ENCODE peak calls at places on chromosomes 2 and 18, in five cellular contexts. One of them, this sample, is unnamed.

GRCh38 chr2:166343467-166343866 is 32.3 kb downstream of the SCN9A start:
- DNase-seq in HepG2: no peak
- DNase-seq in GM12878: no peak
- DNase-seq in K562: no peak
- DNase-seq in SK-N-SH: no peak
- DNase-seq in this sample: no peak

GRCh38 chr2:98454500-98455235 is 10.0 kb downstream of the INPP4A start:
- DNase-seq in HepG2: no peak
- DNase-seq in K562: peak
- DNase-seq in SK-N-SH: no peak
- DNase-seq in GM12878: no peak
- DNase-seq in this sample: peak

GRCh38 chr18:3541549-3542386 is 91.8 kb downstream of the TGIF1 start:
- DNase-seq in HepG2: no peak
- DNase-seq in K562: no peak
- DNase-seq in SK-N-SH: no peak
- DNase-seq in GM12878: peak
- DNase-seq in this sample: no peak

GRCh38 chr2:176484838-176485237 is 215.6 kb downstream of the MTX2 start:
- DNase-seq in GM12878: no peak
- DNase-seq in K562: no peak
- DNase-seq in SK-N-SH: no peak
- DNase-seq in HepG2: no peak
- DNase-seq in this sample: no peak

GRCh38 chr18:58117685-58118403 is 73.8 kb downstream of the NEDD4L start:
- DNase-seq in SK-N-SH: no peak
- DNase-seq in HepG2: peak
- DNase-seq in GM12878: no peak
- DNase-seq in K562: peak
- DNase-seq in this sample: no peak

GRCh38 chr2:232549655-232550350 is 554 bp downstream of the TIGD1 start:
- DNase-seq in K562: peak
- DNase-seq in HepG2: no peak
- DNase-seq in SK-N-SH: no peak
- DNase-seq in GM12878: no peak
- DNase-seq in this sample: no peak

GRCh38 chr18:45755936-45756335 is 32.0 kb downstream of the SLC14A1 start:
- DNase-seq in HepG2: no peak
- DNase-seq in GM12878: no peak
- DNase-seq in K562: no peak
- DNase-seq in SK-N-SH: no peak
- DNase-seq in this sample: no peak

GRCh38 chr18:78743078-78743477 is 236.5 kb upstream of the SALL3 start:
- DNase-seq in K562: no peak
- DNase-seq in HepG2: no peak
- DNase-seq in GM12878: no peak
- DNase-seq in SK-N-SH: no peak
- DNase-seq in this sample: no peak

GRCh38 chr2:9467687-9468086 is 6.7 kb upstream of the IAH1 start:
- DNase-seq in HepG2: no peak
- DNase-seq in K562: no peak
- DNase-seq in GM12878: no peak
- DNase-seq in SK-N-SH: no peak
- DNase-seq in this sample: no peak

GRCh38 chr2:38750011-38750792 is 959 bp downstream of the SRSF7 start:
- DNase-seq in SK-N-SH: peak
- DNase-seq in HepG2: no peak
- DNase-seq in GM12878: no peak
- DNase-seq in K562: peak
- DNase-seq in this sample: peak

GRCh38 chr2:231134910-231135650 is 10.2 kb upstream of the HTR2B start:
- DNase-seq in GM12878: no peak
- DNase-seq in SK-N-SH: no peak
- DNase-seq in HepG2: no peak
- DNase-seq in K562: no peak
- DNase-seq in this sample: no peak

GRCh38 chr2:96912356-96913116 is 42.7 kb upstream of the SEMA4C start:
- DNase-seq in GM12878: no peak
- DNase-seq in HepG2: no peak
- DNase-seq in SK-N-SH: no peak
- DNase-seq in K562: no peak
- DNase-seq in this sample: no peak

GRCh38 chr2:108184421-108184820 is 55.3 kb upstream of the SULT1C3 start:
- DNase-seq in HepG2: peak
- DNase-seq in GM12878: no peak
- DNase-seq in K562: peak
- DNase-seq in SK-N-SH: peak
- DNase-seq in this sample: peak

GRCh38 chr2:154620490-154620889 is 78.0 kb upstream of the KCNJ3 start:
- DNase-seq in HepG2: no peak
- DNase-seq in GM12878: no peak
- DNase-seq in K562: no peak
- DNase-seq in SK-N-SH: no peak
- DNase-seq in this sample: no peak

GRCh38 chr18:35616664-35617423 is 35.3 kb downstream of the GALNT1 start:
- DNase-seq in SK-N-SH: peak
- DNase-seq in HepG2: no peak
- DNase-seq in GM12878: peak
- DNase-seq in K562: peak
- DNase-seq in this sample: peak

GRCh38 chr2:96816127-96816835 is at the start of gene CNNM3:
- DNase-seq in SK-N-SH: peak
- DNase-seq in GM12878: no peak
- DNase-seq in HepG2: peak
- DNase-seq in K562: peak
- DNase-seq in this sample: peak

GRCh38 chr2:98701230-98701629 is 29.7 kb downstream of the MGAT4A start:
- DNase-seq in HepG2: no peak
- DNase-seq in GM12878: no peak
- DNase-seq in SK-N-SH: no peak
- DNase-seq in K562: no peak
- DNase-seq in this sample: no peak

GRCh38 chr2:23801396-23801795 is 125.5 kb downstream of the ATAD2B start:
- DNase-seq in HepG2: no peak
- DNase-seq in SK-N-SH: no peak
- DNase-seq in GM12878: no peak
- DNase-seq in K562: no peak
- DNase-seq in this sample: no peak

GRCh38 chr18:10213526-10213925 is 240.9 kb upstream of the APCDD1 start:
- DNase-seq in HepG2: no peak
- DNase-seq in SK-N-SH: no peak
- DNase-seq in K562: no peak
- DNase-seq in GM12878: peak
- DNase-seq in this sample: no peak

GRCh38 chr2:198168651-198169050 is 364.3 kb downstream of the PLCL1 start:
- DNase-seq in HepG2: no peak
- DNase-seq in SK-N-SH: no peak
- DNase-seq in K562: no peak
- DNase-seq in GM12878: no peak
- DNase-seq in this sample: no peak

GRCh38 chr18:7272268-7273049 is 41.6 kb downstream of the LRRC30 start:
- DNase-seq in GM12878: no peak
- DNase-seq in HepG2: peak
- DNase-seq in K562: peak
- DNase-seq in SK-N-SH: peak
- DNase-seq in this sample: peak

GRCh38 chr2:23037596-23037995 is 347.4 kb upstream of the KLHL29 start:
- DNase-seq in GM12878: no peak
- DNase-seq in K562: no peak
- DNase-seq in SK-N-SH: no peak
- DNase-seq in HepG2: no peak
- DNase-seq in this sample: no peak

GRCh38 chr2:38039111-38039510 is 36.8 kb downstream of the CYP1B1 start:
- DNase-seq in K562: no peak
- DNase-seq in SK-N-SH: no peak
- DNase-seq in HepG2: no peak
- DNase-seq in GM12878: no peak
- DNase-seq in this sample: no peak

GRCh38 chr2:236554629-236555282 is 14.9 kb upstream of the ACKR3 start:
- DNase-seq in HepG2: no peak
- DNase-seq in GM12878: no peak
- DNase-seq in K562: no peak
- DNase-seq in SK-N-SH: no peak
- DNase-seq in this sample: no peak

GRCh38 chr18:39318008-39318407 is 1752.4 kb upstream of the CELF4 start:
- DNase-seq in HepG2: no peak
- DNase-seq in GM12878: no peak
- DNase-seq in K562: no peak
- DNase-seq in SK-N-SH: no peak
- DNase-seq in this sample: no peak

GRCh38 chr2:69731575-69731974 is 10.4 kb upstream of the ANXA4 start:
- DNase-seq in K562: no peak
- DNase-seq in GM12878: no peak
- DNase-seq in SK-N-SH: no peak
- DNase-seq in HepG2: no peak
- DNase-seq in this sample: no peak

GRCh38 chr2:69733338-69734039 is 8.4 kb upstream of the ANXA4 start:
- DNase-seq in SK-N-SH: no peak
- DNase-seq in K562: no peak
- DNase-seq in GM12878: no peak
- DNase-seq in HepG2: no peak
- DNase-seq in this sample: no peak

GRCh38 chr2:69734858-69735574 is 6.9 kb upstream of the ANXA4 start:
- DNase-seq in K562: no peak
- DNase-seq in HepG2: no peak
- DNase-seq in GM12878: no peak
- DNase-seq in SK-N-SH: no peak
- DNase-seq in this sample: no peak

GRCh38 chr2:69734040-69734611 is 7.8 kb upstream of the ANXA4 start:
- DNase-seq in K562: no peak
- DNase-seq in SK-N-SH: no peak
- DNase-seq in GM12878: no peak
- DNase-seq in HepG2: peak
- DNase-seq in this sample: no peak

GRCh38 chr2:69735696-69736095 is 6.2 kb upstream of the ANXA4 start:
- DNase-seq in GM12878: no peak
- DNase-seq in SK-N-SH: no peak
- DNase-seq in HepG2: no peak
- DNase-seq in K562: no peak
- DNase-seq in this sample: no peak
- TF ChIP-seq FOXM1 in GM12878: no peak
- TF ChIP-seq FOXM1 in SK-N-SH: no peak
- TF ChIP-seq FOXM1 in HepG2: no peak
- TF ChIP-seq FOXM1 in K562: no peak
- TF ChIP-seq FOXM1 in this sample: no peak

DNA sequence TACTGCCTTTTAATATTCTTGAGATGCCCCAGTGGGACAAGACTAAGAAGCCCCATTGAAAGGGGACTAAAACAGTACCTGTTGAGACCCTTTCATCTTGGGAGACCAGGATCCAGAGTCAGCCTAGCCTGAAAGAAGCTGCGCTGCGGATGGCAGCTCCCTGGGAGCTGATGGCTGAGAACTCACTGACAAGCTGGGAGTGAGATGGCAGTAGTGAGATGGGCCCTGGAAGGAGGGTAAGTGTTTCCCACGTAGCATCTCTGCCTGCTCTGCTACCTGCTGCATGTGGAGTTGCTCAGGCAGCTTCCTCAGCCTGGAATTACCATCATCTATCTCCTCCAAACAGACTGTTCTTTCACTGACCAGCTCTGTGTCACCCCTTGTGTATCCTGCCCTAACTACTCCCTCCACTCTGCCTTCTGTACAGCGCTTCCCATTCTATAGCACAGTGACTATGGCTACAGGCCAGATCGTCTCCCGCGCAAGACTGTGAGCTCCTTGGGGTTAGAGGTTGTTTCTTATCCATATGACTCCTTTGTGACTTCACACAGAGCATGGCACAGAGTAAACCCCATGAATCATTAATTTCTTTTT is 330.4 kb downstream of the NBAS start:
- DNase-seq in K562: no peak
- DNase-seq in GM12878: no peak
- DNase-seq in HepG2: no peak
- DNase-seq in SK-N-SH: no peak
- DNase-seq in this sample: no peak
- TF ChIP-seq FOXM1 in K562: no peak
- TF ChIP-seq FOXM1 in GM12878: no peak
- TF ChIP-seq FOXM1 in HepG2: no peak
- TF ChIP-seq FOXM1 in SK-N-SH: no peak
- TF ChIP-seq FOXM1 in this sample: no peak

DNA sequence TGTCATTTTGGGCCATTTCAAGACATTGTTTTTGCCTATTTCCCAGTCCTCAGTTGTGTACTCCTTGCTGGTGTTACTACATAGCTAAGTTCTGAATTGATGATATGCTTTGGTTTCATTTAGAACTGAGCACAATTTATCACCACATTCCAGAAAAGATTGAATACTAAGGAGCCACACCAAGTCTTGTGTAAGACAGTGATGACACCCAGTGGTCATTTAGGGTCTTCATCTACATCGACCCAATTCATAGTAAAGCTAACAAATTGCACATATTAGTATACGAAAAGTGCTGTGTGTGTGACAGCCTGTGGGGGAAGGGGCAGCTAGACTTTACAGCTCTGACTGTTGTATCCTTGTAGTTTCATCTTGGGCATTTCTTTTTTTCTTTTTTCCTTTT is 10.9 kb upstream of the DLX2 start:
- DNase-seq in GM12878: no peak
- DNase-seq in K562: peak
- DNase-seq in HepG2: peak
- DNase-seq in SK-N-SH: peak
- DNase-seq in this sample: no peak
- TF ChIP-seq FOXM1 in GM12878: no peak
- TF ChIP-seq FOXM1 in K562: no peak
- TF ChIP-seq FOXM1 in HepG2: no peak
- TF ChIP-seq FOXM1 in SK-N-SH: no peak
- TF ChIP-seq FOXM1 in this sample: no peak

DNA sequence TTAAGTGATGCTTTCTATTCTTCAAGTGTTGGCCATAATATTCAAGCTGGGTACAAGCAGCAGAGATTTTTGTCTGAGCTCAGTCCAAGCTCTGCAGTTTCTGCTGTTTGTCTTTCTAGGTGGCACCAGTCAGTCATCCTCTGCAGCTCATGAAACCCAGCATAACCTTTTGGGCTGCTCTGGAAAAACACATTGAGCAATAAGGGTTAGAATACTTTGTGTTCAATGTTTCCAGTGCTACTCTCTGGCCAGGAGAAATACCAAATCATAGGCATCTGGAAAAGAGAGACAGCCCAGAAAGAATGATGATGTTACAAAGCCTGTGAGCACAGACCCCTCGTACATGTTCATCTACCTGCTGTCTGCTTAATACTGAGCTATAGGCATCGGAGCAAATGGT is 19.5 kb upstream of the WIPF1 start:
- DNase-seq in K562: no peak
- DNase-seq in SK-N-SH: no peak
- DNase-seq in HepG2: peak
- DNase-seq in GM12878: no peak
- DNase-seq in this sample: no peak
- TF ChIP-seq FOXM1 in K562: no peak
- TF ChIP-seq FOXM1 in SK-N-SH: no peak
- TF ChIP-seq FOXM1 in HepG2: no peak
- TF ChIP-seq FOXM1 in GM12878: no peak
- TF ChIP-seq FOXM1 in this sample: no peak